ENCODE peak calls at places on chromosome 19, in four cellular contexts. Y is psoas muscle, V is upper lobe of right lung, R is WERI-Rb-1. F is an unnamed sample.

GRCh38 chr19:11191273-11191755 is 6.0 kb downstream of the KANK2 start:
- DNase-seq in R (peak), Y (peak), V (no peak), F (peak)

GRCh38 chr19:35973487-35973886 is 21.5 kb upstream of the SDHAF1 start:
- DNase-seq in Y (no peak), V (no peak), R (peak), F (no peak)

GRCh38 chr19:34925278-34925855 is 1.3 kb upstream of the ZNF30 start:
- DNase-seq in R (no peak), V (peak), Y (peak), F (no peak)

GRCh38 chr19:43940719-43941118 is 5.6 kb upstream of the ZNF45 start:
- DNase-seq in Y (no peak), R (no peak), V (no peak), F (no peak)

GRCh38 chr19:2455481-2456300 is 1.1 kb downstream of the LMNB2 start:
- DNase-seq in R (peak), Y (peak), V (peak), F (peak)

GRCh38 chr19:36797786-36798108 is 25.1 kb upstream of the ZNF850 start:
- DNase-seq in V (no peak), Y (no peak), R (no peak), F (no peak)

GRCh38 chr19:16628984-16629691 is 1.1 kb upstream of the MED26 start:
- DNase-seq in V (no peak), Y (no peak), R (no peak), F (no peak)

GRCh38 chr19:44552324-44552723 is 22.8 kb upstream of the CEACAM20 start:
- DNase-seq in R (peak), Y (no peak), V (peak), F (peak)

GRCh38 chr19:11464333-11465265 is 16.2 kb downstream of the ELAVL3 start:
- DNase-seq in R (no peak), Y (no peak), V (no peak), F (no peak)

GRCh38 chr19:54158812-54159351 is 639 bp downstream of the LENG1 start:
- DNase-seq in Y (no peak), R (no peak), V (no peak), F (peak)

GRCh38 chr19:38076337-38076736 is 147.7 kb downstream of the DPF1 start:
- DNase-seq in Y (no peak), R (no peak), V (no peak), F (no peak)

GRCh38 chr19:34664168-34664567 is 12.8 kb downstream of the SCGB2B2 start:
- DNase-seq in R (no peak), V (no peak), Y (no peak), F (no peak)

GRCh38 chr19:23778566-23778965 is 19.9 kb upstream of the ZNF681 start:
- DNase-seq in Y (no peak), V (no peak), R (no peak), F (no peak)

GRCh38 chr19:58268344-58268743 is 10.4 kb upstream of the ZNF8 start:
- DNase-seq in Y (no peak), V (no peak), R (no peak), F (no peak)

GRCh38 chr19:29641597-29641996 is 23.7 kb upstream of the PLEKHF1 start:
- DNase-seq in R (no peak), V (no peak), Y (no peak), F (no peak)

GRCh38 chr19:18659281-18660050 is 22.6 kb downstream of the KLHL26 start:
- DNase-seq in Y (peak), V (no peak), R (no peak), F (peak)

GRCh38 chr19:54189668-54190502 is 505 bp upstream of the MBOAT7 start:
- DNase-seq in Y (peak), R (peak), V (peak), F (peak)

GRCh38 chr19:7301525-7301924 is 7.3 kb upstream of the INSR start:
- DNase-seq in V (no peak), Y (no peak), R (no peak), F (no peak)

GRCh38 chr19:50496189-50497029 is 14.6 kb downstream of the JOSD2 start:
- DNase-seq in Y (peak), R (peak), V (peak), F (peak)

GRCh38 chr19:10517361-10517759 is at the start of gene S1PR5:
- DNase-seq in V (peak), R (no peak), Y (no peak), F (peak)

GRCh38 chr19:31121501-31121900 is 227.7 kb downstream of the TSHZ3 start:
- DNase-seq in V (no peak), R (no peak), Y (no peak), F (no peak)

GRCh38 chr19:18051887-18052286 is 34.8 kb downstream of the IL12RB1 start:
- DNase-seq in R (no peak), Y (peak), V (no peak), F (peak)

GRCh38 chr19:52230685-52231084 is 38.7 kb upstream of the ZNF766 start:
- DNase-seq in V (no peak), Y (no peak), R (no peak), F (no peak)

GRCh38 chr19:2391118-2391725 is 31.2 kb downstream of the TMPRSS9 start:
- DNase-seq in V (no peak), Y (no peak), R (peak), F (peak)

GRCh38 chr19:11018179-11018578 is 57.3 kb downstream of the SMARCA4 start:
- DNase-seq in Y (no peak), R (no peak), V (no peak), F (peak)

GRCh38 chr19:20423381-20424207 is 142.0 kb downstream of the ZNF737 start:
- DNase-seq in R (no peak), Y (peak), V (peak), F (peak)

GRCh38 chr19:20422216-20422615 is 143.4 kb downstream of the ZNF737 start:
- DNase-seq in R (peak), Y (no peak), V (no peak), F (no peak)

DNA sequence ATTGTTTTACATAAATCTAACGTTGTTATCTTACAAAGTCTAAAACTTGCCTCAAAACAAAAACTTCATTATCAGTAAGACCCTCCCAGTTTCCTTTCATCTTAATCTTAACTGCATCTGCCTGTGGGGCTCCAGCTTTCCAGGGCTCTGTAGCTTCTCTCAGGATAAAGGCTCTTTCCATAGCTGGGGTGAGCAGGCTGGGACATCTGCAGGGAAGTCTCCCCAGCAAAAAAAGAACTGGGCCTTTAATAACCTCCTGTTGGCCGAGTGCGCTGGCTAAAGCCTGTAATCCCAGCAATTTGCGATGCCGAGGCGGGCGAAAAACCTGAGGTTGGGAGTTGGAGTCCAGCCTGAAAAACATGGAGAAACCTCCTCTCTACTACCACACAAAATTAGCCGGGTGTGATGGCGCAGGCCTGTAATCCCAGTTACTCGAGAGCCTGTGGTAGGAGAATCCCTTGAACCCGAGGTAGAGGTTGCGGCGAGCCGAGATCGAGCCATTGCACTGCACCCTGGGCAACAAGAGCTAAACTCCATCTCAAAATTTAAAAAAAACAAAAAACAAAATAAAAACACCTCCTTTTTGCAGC is 142.9 kb downstream of the ZNF737 start:
- DNase-seq in R (peak), V (no peak), Y (no peak), F (no peak)
- H3K4me3 ChIP-seq in R (peak), V (peak), Y (peak), F (no peak)

DNA sequence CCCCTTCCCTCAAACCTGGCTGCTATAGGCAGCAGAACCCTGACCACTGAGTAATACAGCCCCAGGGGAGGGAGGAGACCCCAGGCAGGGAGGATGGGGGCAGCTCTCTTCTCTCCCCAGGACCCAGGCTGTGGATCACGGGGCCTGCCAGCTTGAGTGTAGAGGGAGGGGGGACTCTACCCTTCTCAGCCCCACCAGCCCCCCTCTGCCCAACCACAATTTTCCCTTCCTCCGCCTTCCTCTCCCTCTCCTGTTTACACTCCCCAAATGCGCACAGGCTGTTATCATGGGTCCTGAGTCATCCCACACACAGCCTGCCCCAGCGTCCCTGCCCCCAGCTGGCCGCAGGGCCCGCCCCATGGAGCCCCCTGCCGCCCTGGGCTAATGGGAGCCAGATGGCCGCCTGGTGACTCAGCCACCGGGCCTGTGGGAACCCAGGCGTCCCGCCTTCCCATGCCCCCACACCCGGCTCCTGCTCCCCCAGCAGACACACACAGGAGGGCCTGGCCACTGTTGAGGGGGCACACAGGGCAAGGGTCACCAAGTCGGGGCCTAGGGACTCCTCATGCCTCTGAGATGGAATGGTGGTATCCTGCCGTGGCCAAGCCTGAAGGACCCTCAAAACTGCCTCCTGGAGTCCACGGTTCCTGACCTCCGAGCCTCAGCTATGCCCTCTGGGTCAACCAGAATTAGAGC is 13.6 kb downstream of the CCDC97 start:
- DNase-seq in V (no peak), Y (peak), R (peak), F (peak)
- H3K4me3 ChIP-seq in V (no peak), Y (no peak), R (no peak), F (no peak)

DNA sequence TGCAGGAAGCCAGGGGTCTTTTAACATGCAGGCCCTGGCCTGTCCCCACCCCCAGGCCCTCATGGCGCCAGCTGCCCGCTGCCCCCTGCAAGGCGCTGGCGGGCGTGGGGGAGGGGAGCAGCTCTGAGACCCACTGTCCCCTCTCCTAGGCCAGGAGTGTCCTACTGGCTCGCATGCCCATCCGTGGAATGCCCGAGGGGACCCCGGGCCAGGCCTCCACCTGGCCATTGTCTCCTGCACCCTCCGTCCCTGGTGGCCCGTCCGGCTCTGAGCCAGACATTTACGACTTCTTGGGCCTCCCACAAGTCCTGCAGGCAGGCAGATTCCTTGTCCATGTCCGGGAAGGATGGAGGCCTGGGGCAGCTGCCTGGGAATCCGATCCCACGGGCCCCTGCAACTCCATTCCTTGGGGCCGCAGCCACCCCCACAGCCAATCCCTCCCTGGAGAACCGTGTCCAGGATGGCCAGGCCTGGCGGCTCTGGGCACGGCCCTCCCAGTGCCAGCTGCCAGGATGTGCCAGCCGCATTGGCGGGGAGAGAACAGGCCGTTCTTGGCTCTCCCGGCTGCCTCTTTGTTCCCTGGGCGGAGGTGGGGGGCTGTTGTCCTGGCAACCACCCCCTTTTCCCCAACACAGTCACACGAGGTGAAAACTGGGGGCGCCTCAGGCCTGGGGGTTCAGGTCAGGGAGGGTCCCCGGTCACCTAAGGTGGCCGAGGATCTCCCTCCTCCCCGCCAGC is 10.5 kb upstream of the PLIN3 start:
- DNase-seq in V (no peak), R (no peak), Y (peak), F (peak)
- H3K4me3 ChIP-seq in V (no peak), R (no peak), Y (peak), F (no peak)

DNA sequence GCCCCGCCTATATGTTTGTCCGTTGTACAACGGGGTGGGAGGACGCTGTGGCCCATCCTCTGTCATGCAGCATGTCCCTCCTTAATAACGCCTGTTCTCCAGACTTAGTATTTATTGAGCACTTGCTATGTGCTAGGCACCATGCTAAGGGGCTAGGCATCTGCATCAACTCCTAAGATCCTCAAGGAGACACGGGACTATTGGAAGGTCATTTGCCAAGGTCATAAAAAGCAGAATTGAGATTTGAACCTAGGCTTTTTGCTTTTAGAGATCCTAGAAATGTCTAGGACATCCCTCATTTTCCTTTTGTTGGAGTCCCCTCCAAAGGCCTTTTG is 1.8 kb upstream of the MAST1 start:
- DNase-seq in R (no peak), V (no peak), Y (no peak), F (no peak)
- H3K4me3 ChIP-seq in R (no peak), V (no peak), Y (no peak), F (peak)

GRCh38 chr19:1285737-1286360 is at the start of gene EFNA2:
- DNase-seq in V (no peak), Y (no peak), R (no peak), F (peak)

GRCh38 chr19:1284979-1285736 is 515 bp upstream of the EFNA2 start:
- DNase-seq in R (peak), V (no peak), Y (no peak), F (peak)

GRCh38 chr19:1286859-1287621 is 1.4 kb downstream of the EFNA2 start:
- DNase-seq in Y (no peak), R (no peak), V (no peak), F (peak)

GRCh38 chr19:1287622-1288527 is 2.2 kb downstream of the EFNA2 start:
- DNase-seq in V (no peak), R (no peak), Y (no peak), F (peak)

GRCh38 chr19:1286451-1286858 is 782 bp downstream of the EFNA2 start:
- DNase-seq in Y (no peak), V (no peak), R (no peak), F (no peak)
- H3K4me3 ChIP-seq in Y (no peak), V (no peak), R (peak), F (peak)

F was measured in H7.